ENCODE peak calls at places on chromosomes 12 and 14, in six cellular contexts. S is glutamatergic neuron; C is NCI-H1694 treated with DMSO at 0.1 percent for 48 hours; F is stimulated activated CD4-positive, alpha-beta T cell treated with anti-CD3 and anti-CD28 coated beads, TNF-alpha, amount 100 ng/mL, for 1 hour; I is PC-3; U is NCI-H2081. R is an unnamed sample.

GRCh38 chr12:18283776-18284175 is 22.5 kb downstream of the PIK3C2G start:
- DNase-seq in F (no peak), S (no peak), U (no peak), C (no peak), I (no peak), R (no peak)

GRCh38 chr12:71411635-71412034 is 28.0 kb upstream of the LGR5 start:
- DNase-seq in S (no peak), F (no peak), I (no peak), C (no peak), U (no peak), R (no peak)

GRCh38 chr12:110371408-110372055 is 32.0 kb downstream of the ANAPC7 start:
- DNase-seq in S (no peak), F (no peak), C (peak; percentile 73), I (no peak), U (no peak), R (no peak)

GRCh38 chr12:51941011-51941561 is 10.4 kb upstream of the ACVR1B start:
- DNase-seq in F (no peak), I (no peak), C (peak; percentile 35), S (peak; percentile 66), U (no peak), R (no peak)

GRCh38 chr14:37270629-37271028 is 72.9 kb downstream of the MIPOL1 start:
- DNase-seq in F (no peak), C (no peak), U (peak; percentile 18), S (no peak), I (no peak), R (no peak)

GRCh38 chr12:1661553-1662335 is 29.1 kb upstream of the ADIPOR2 start:
- DNase-seq in I (peak; percentile 80), C (peak; percentile 69), U (peak; percentile 78), F (peak; percentile 47), S (peak; percentile 81), R (peak; percentile 75)

GRCh38 chr12:132529899-132530298 is 39.9 kb downstream of the FBRSL1 start:
- DNase-seq in S (no peak), F (no peak), U (no peak), C (no peak), I (no peak), R (no peak)

GRCh38 chr12:117889098-117889497 is 79.7 kb downstream of the KSR2 start:
- DNase-seq in I (no peak), S (no peak), U (no peak), C (no peak), F (no peak), R (no peak)

GRCh38 chr12:116562090-116562489 is 2.9 kb downstream of the MAP1LC3B2 start:
- DNase-seq in I (no peak), C (no peak), F (no peak), U (no peak), S (no peak), R (no peak)

GRCh38 chr12:68260153-68260552 is 6.7 kb upstream of the IL22 start:
- DNase-seq in F (no peak), I (no peak), U (no peak), S (no peak), C (no peak), R (no peak)

GRCh38 chr12:22835431-22835830 is 210.5 kb downstream of the ETNK1 start:
- DNase-seq in I (no peak), C (no peak), U (no peak), F (no peak), S (no peak), R (no peak)

GRCh38 chr14:68295316-68295816 is 475.8 kb downstream of the RAD51B start:
- DNase-seq in U (no peak), F (no peak), C (no peak), I (no peak), S (no peak), R (no peak)

GRCh38 chr12:65741662-65742480 is 82.4 kb upstream of the HMGA2 start:
- DNase-seq in I (no peak), C (no peak), U (no peak), S (peak; percentile 77), F (no peak), R (no peak)

GRCh38 chr14:103317976-103318580 is 16.0 kb upstream of the EIF5 start:
- DNase-seq in S (no peak), U (no peak), C (no peak), F (no peak), I (no peak), R (no peak)

GRCh38 chr14:68137704-68138619 is 318.4 kb downstream of the RAD51B start:
- DNase-seq in S (peak; percentile 77), F (no peak), U (no peak), I (peak; percentile 98), C (peak; percentile 15), R (no peak)

GRCh38 chr14:72801381-72801812 is 92.5 kb downstream of the DPF3 start:
- DNase-seq in F (no peak), I (peak; percentile 99), S (no peak), U (no peak), C (no peak), R (peak; percentile 10)

GRCh38 chr14:102928412-102929348 is 6.2 kb downstream of the AMN start:
- DNase-seq in S (peak; percentile 76), I (no peak), U (no peak), C (no peak), F (peak; percentile 52), R (peak; percentile 78)

GRCh38 chr12:128449146-128449894 is 182.3 kb downstream of the TMEM132C start:
- DNase-seq in I (peak; percentile 57), C (no peak), S (no peak), F (no peak), U (no peak), R (no peak)

GRCh38 chr12:4824415-4824814 is 85.3 kb upstream of the KCNA1 start:
- DNase-seq in S (no peak), F (no peak), C (no peak), I (peak; percentile 35), U (no peak), R (no peak)

GRCh38 chr12:72084061-72084460 is 145.4 kb downstream of the TPH2 start:
- DNase-seq in U (no peak), I (no peak), C (no peak), S (no peak), F (no peak), R (no peak)

GRCh38 chr12:57996520-57996919 is 55.2 kb downstream of the ATP23 start:
- DNase-seq in U (no peak), C (no peak), F (no peak), I (no peak), S (no peak), R (no peak)

GRCh38 chr14:60506462-60506984 is 2.4 kb upstream of the SIX6 start:
- DNase-seq in I (no peak), S (no peak), C (no peak), F (no peak), U (no peak), R (no peak)

GRCh38 chr12:63802012-63802608 is 22.4 kb downstream of the RXYLT1 start:
- DNase-seq in S (no peak), F (no peak), C (peak; percentile 38), U (peak; percentile 47), I (peak; percentile 62), R (no peak)

GRCh38 chr14:105368032-105368417 is 30.3 kb upstream of the TEX22 start:
- DNase-seq in S (no peak), F (no peak), C (no peak), U (no peak), I (no peak), R (no peak)

GRCh38 chr14:91356218-91356763 is 61.3 kb downstream of the CCDC88C start:
- DNase-seq in C (no peak), F (no peak), I (no peak), S (no peak), U (no peak), R (no peak)

GRCh38 chr12:74365178-74365964 is 172.3 kb upstream of the ATXN7L3B start:
- DNase-seq in S (peak; percentile 43), C (peak; percentile 32), U (peak; percentile 17), F (no peak), I (peak; percentile 71), R (no peak)

GRCh38 chr12:5184159-5184558 is 140.5 kb downstream of the KCNA5 start:
- DNase-seq in F (no peak), S (no peak), U (no peak), C (no peak), I (no peak), R (no peak)

GRCh38 chr14:91398707-91399106 is 18.9 kb downstream of the CCDC88C start:
- DNase-seq in S (no peak), U (no peak), C (no peak), I (no peak), F (no peak), R (no peak)

GRCh38 chr12:56993346-56993745 is 13.0 kb downstream of the ZBTB39 start:
- DNase-seq in U (no peak), I (no peak), S (no peak), C (no peak), F (no peak), R (no peak)

GRCh38 chr12:54144738-54145137 is 44.0 kb downstream of the SMUG1 start:
- DNase-seq in F (no peak), S (no peak), I (no peak), C (no peak), U (no peak), R (no peak)

GRCh38 chr12:81896771-81897170 is 137.6 kb upstream of the PPFIA2 start:
- DNase-seq in S (peak; percentile 23), I (no peak), F (no peak), C (no peak), U (no peak), R (no peak)

GRCh38 chr14:74085047-74085637 is 386 bp downstream of the LIN52 start:
- DNase-seq in U (no peak), S (no peak), C (no peak), I (peak; percentile 21), F (peak; percentile 2), R (no peak)